ENCODE peak calls at places on chromosomes 7 and 10, in six cellular contexts. S is H9; C is AG04450; B is uterus; Q is tibial nerve; F is CD4-positive, alpha-beta memory T cell. X is an unnamed sample.

GRCh38 chr10:27783660-27784059 is 38.0 kb upstream of the MKX start:
- DNase-seq in B (no peak), Q (peak), S (peak), C (peak), F (peak), X (no peak)

GRCh38 chr7:115749924-115750323 is 280.6 kb downstream of the TFEC start:
- DNase-seq in F (no peak), B (no peak), Q (no peak), C (no peak), S (no peak), X (no peak)

GRCh38 chr10:131166486-131166885 is 145.0 kb downstream of the TCERG1L start:
- DNase-seq in F (no peak), B (no peak), Q (no peak), C (no peak), S (peak), X (no peak)

GRCh38 chr10:123559823-123560092 is 106.4 kb upstream of the GPR26 start:
- DNase-seq in Q (no peak), S (peak), B (no peak), F (no peak), C (no peak), X (no peak)

GRCh38 chr10:29839826-29840515 is 205.2 kb upstream of the SVIL start:
- DNase-seq in B (no peak), Q (no peak), F (no peak), C (no peak), S (peak), X (no peak)

GRCh38 chr10:113666682-113667252 is 2.9 kb upstream of the NRAP start:
- DNase-seq in C (no peak), F (no peak), Q (no peak), S (no peak), B (no peak), X (no peak)

GRCh38 chr7:18357691-18358090 is 137.9 kb upstream of the HDAC9 start:
- DNase-seq in C (no peak), Q (no peak), F (no peak), S (no peak), B (no peak), X (no peak)

GRCh38 chr10:83545901-83546391 is 593.4 kb upstream of the GHITM start:
- DNase-seq in C (no peak), Q (no peak), B (no peak), F (no peak), S (no peak), X (no peak)

GRCh38 chr7:138630059-138630610 is 71.0 kb downstream of the SVOPL start:
- DNase-seq in S (no peak), B (no peak), F (no peak), C (no peak), Q (no peak), X (no peak)

GRCh38 chr10:98858525-98858924 is 377.1 kb downstream of the HPSE2 start:
- DNase-seq in B (no peak), F (no peak), S (no peak), C (no peak), Q (no peak), X (no peak)

GRCh38 chr10:122590158-122590557 is 29.6 kb downstream of the DMBT1 start:
- DNase-seq in S (no peak), B (no peak), Q (no peak), C (no peak), F (no peak), X (no peak)

GRCh38 chr10:88243202-88243744 is 339.8 kb downstream of the RNLS start:
- DNase-seq in F (no peak), S (no peak), C (no peak), Q (no peak), B (no peak), X (no peak)
- H3K27ac ChIP-seq in F (no peak), S (no peak), C (no peak), Q (peak), B (peak), X (no peak)

GRCh38 chr7:44182827-44183226 is 6.4 kb downstream of the GCK start:
- DNase-seq in B (no peak), Q (no peak), C (no peak), F (no peak), S (no peak), X (no peak)
- H3K27ac ChIP-seq in B (no peak), Q (no peak), C (no peak), F (no peak), S (no peak), X (no peak)

GRCh38 chr7:11706666-11707605 is 125.1 kb downstream of the THSD7A start:
- DNase-seq in S (no peak), F (no peak), C (no peak), B (no peak), Q (no peak), X (no peak)
- H3K27ac ChIP-seq in S (no peak), F (no peak), C (no peak), B (no peak), Q (no peak), X (no peak)

DNA sequence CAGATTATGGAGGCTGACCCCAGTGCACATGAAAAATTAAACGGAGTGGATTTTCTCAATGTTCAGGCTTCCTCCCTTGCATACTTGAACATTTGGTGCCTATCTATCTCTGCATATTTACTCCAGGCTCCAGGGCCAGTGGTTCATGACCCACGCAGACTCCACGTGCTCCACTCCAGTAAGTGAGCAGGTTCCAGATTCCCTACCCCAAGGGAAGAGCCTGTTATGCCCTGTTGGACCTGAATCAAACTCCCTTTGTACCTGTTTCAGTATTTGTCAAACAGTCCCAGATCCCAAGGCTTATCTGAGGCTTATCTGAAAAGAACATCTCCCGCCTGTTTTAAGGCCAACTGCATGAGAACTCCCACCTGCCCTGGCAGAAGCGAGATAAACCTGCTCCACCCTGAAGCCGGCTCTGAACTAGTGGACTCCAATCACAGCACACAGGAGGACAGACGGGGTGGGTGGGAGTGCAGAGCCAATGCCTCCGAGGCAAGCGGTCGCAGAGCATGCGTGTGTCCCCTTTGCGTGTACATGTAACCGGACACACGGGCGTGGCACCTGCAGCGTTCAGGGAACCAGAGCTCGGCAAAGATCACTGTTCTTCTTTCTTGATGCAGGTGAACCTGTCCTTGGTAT is 2.3 kb upstream of the FUOM start:
- DNase-seq in C (no peak), S (no peak), B (no peak), Q (no peak), F (no peak), X (no peak)
- H3K27ac ChIP-seq in C (no peak), S (no peak), B (no peak), Q (peak), F (no peak), X (no peak)

GRCh38 chr7:43766564-43766963 is 8.1 kb downstream of the BLVRA start:
- DNase-seq in C (no peak), S (no peak), Q (no peak), B (no peak), F (no peak), X (no peak)

GRCh38 chr7:43761919-43762318 is 3.4 kb downstream of the BLVRA start:
- DNase-seq in B (no peak), F (no peak), Q (no peak), S (no peak), C (no peak), X (no peak)

GRCh38 chr7:43764807-43765491 is 6.5 kb downstream of the BLVRA start:
- DNase-seq in C (no peak), F (no peak), Q (no peak), B (no peak), S (no peak), X (no peak)

GRCh38 chr7:43763183-43763582 is 4.7 kb downstream of the BLVRA start:
- DNase-seq in S (peak), Q (no peak), F (no peak), B (no peak), C (no peak), X (no peak)

GRCh38 chr7:43764039-43764789 is 5.7 kb downstream of the BLVRA start:
- DNase-seq in S (no peak), C (no peak), F (no peak), B (peak), Q (peak), X (no peak)
- H3K27ac ChIP-seq in S (no peak), C (no peak), F (no peak), B (peak), Q (peak), X (no peak)